ENCODE peak calls at places on chromosomes 3 and 15, in eight cellular contexts. V is mucosa of descending colon; X is epithelial cell of esophagus; W is activated CD8-positive, alpha-beta T cell treated with anti-CD3 and anti-CD28 coated beads for 36 hours; O is GM12865; P is foreskin keratinocyte; F is H9; E is GM12864. K is an unnamed sample.

GRCh38 chr3:152047465-152047864 is 174.0 kb downstream of the SUCNR1 start:
- DNase-seq in V (no peak), X (peak), W (no peak), O (no peak), P (peak), F (no peak), E (no peak), K (no peak)

GRCh38 chr3:160531311-160531710 is 34.1 kb downstream of the KPNA4 start:
- DNase-seq in V (no peak), X (no peak), W (no peak), O (no peak), P (no peak), F (no peak), E (no peak), K (no peak)

GRCh38 chr3:124648551-124648950 is 81.7 kb upstream of the UMPS start:
- DNase-seq in V (no peak), X (no peak), W (no peak), O (peak), P (no peak), F (no peak), E (no peak), K (no peak)

GRCh38 chr3:45568848-45569247 is 25.7 kb upstream of the LIMD1 start:
- DNase-seq in V (no peak), X (no peak), W (no peak), O (peak), P (no peak), F (no peak), E (no peak), K (no peak)

GRCh38 chr3:30135190-30135589 is 471.2 kb upstream of the TGFBR2 start:
- DNase-seq in V (no peak), X (no peak), W (no peak), O (peak), P (no peak), F (no peak), E (no peak), K (no peak)

GRCh38 chr15:48221885-48222284 is 15.8 kb downstream of the SLC12A1 start:
- DNase-seq in V (no peak), X (no peak), W (no peak), O (no peak), P (no peak), F (no peak), E (no peak), K (no peak)

GRCh38 chr15:81275711-81276417 is 48.1 kb downstream of the STARD5 start:
- DNase-seq in V (no peak), X (no peak), W (no peak), O (no peak), P (no peak), F (no peak), E (no peak), K (no peak)

GRCh38 chr15:36921484-36922091 is 178.8 kb downstream of the MEIS2 start:
- DNase-seq in V (no peak), X (no peak), W (no peak), O (no peak), P (no peak), F (no peak), E (no peak), K (no peak)

GRCh38 chr3:107220538-107220937 is 156.7 kb upstream of the CCDC54 start:
- DNase-seq in V (no peak), X (no peak), W (no peak), O (no peak), P (no peak), F (no peak), E (no peak), K (no peak)

GRCh38 chr15:77589839-77590238 is 42.9 kb downstream of the LINGO1 start:
- DNase-seq in V (no peak), X (no peak), W (no peak), O (no peak), P (no peak), F (no peak), E (no peak), K (no peak)

GRCh38 chr3:172099495-172099808 is 60.1 kb downstream of the FNDC3B start:
- DNase-seq in V (no peak), X (no peak), W (no peak), O (no peak), P (no peak), F (no peak), E (no peak), K (no peak)

GRCh38 chr15:85477061-85477460 is 96.7 kb downstream of the AKAP13 start:
- DNase-seq in V (no peak), X (peak), W (no peak), O (no peak), P (peak), F (no peak), E (no peak), K (no peak)

GRCh38 chr3:116001063-116001765 is 377.9 kb downstream of the GAP43 start:
- DNase-seq in V (no peak), X (no peak), W (no peak), O (no peak), P (peak), F (no peak), E (no peak), K (no peak)

GRCh38 chr3:107412376-107412775 is 35.1 kb downstream of the CCDC54 start:
- DNase-seq in V (no peak), X (peak), W (no peak), O (no peak), P (no peak), F (no peak), E (no peak), K (no peak)

GRCh38 chr3:111999924-112000835 is 1.5 kb downstream of the TAGLN3 start:
- DNase-seq in V (no peak), X (peak), W (no peak), O (no peak), P (no peak), F (no peak), E (no peak), K (no peak)

GRCh38 chr3:134896696-134897095 is 101.6 kb downstream of the EPHB1 start:
- DNase-seq in V (no peak), X (no peak), W (no peak), O (no peak), P (no peak), F (no peak), E (no peak), K (no peak)

GRCh38 chr3:47161983-47162694 is 1.8 kb downstream of the SETD2 start:
- DNase-seq in V (no peak), X (peak), W (no peak), O (no peak), P (no peak), F (no peak), E (no peak), K (no peak)

GRCh38 chr3:104825116-104825515 is 541.6 kb upstream of the ALCAM start:
- DNase-seq in V (no peak), X (no peak), W (no peak), O (no peak), P (no peak), F (peak), E (no peak), K (no peak)

GRCh38 chr3:112803472-112803871 is 43.2 kb downstream of the CD200R1L start:
- DNase-seq in V (no peak), X (no peak), W (no peak), O (no peak), P (no peak), F (no peak), E (no peak), K (no peak)

GRCh38 chr3:56799251-56799882 is 2.4 kb downstream of the ARHGEF3 start:
- DNase-seq in V (no peak), X (peak), W (peak), O (peak), P (peak), F (no peak), E (peak), K (no peak)

GRCh38 chr3:13224967-13225366 is 151.7 kb upstream of the IQSEC1 start:
- DNase-seq in V (no peak), X (no peak), W (no peak), O (no peak), P (no peak), F (no peak), E (no peak), K (no peak)

GRCh38 chr3:182628531-182628930 is 164.8 kb upstream of the ATP11B start:
- DNase-seq in V (no peak), X (peak), W (no peak), O (no peak), P (peak), F (no peak), E (no peak), K (no peak)

GRCh38 chr3:176740891-176741290 is 456.4 kb downstream of the TBL1XR1 start:
- DNase-seq in V (no peak), X (no peak), W (no peak), O (no peak), P (no peak), F (no peak), E (no peak), K (no peak)

GRCh38 chr3:152909180-152909883 is 74.4 kb downstream of the P2RY1 start:
- DNase-seq in V (no peak), X (peak), W (no peak), O (no peak), P (peak), F (no peak), E (no peak), K (no peak)

DNA sequence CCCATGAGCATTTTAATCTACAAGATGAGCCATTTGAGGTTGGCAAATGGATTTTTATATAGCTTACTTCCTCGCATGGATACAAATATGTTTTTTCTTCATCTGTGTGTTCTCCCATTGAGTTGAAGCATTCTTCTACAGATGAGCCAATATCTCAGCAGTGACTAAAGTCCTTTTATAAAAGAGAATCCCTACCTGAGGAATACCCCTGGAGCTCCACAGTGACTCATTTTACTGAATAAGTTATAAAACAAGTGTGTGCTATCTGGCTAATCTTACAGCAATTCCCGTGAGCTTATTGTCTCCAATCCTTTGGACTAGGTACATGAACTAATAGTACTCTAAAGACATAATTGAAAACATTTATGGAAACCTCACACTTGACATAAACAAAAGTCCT is 354.2 kb upstream of the BCHE start:
- DNase-seq in V (no peak), X (peak), W (no peak), O (no peak), P (peak), F (no peak), E (no peak), K (no peak)
- TF ChIP-seq CTCF in V (no peak), X (no peak), W (no peak), O (no peak), P (no peak), F (no peak), E (no peak), K (no peak)

DNA sequence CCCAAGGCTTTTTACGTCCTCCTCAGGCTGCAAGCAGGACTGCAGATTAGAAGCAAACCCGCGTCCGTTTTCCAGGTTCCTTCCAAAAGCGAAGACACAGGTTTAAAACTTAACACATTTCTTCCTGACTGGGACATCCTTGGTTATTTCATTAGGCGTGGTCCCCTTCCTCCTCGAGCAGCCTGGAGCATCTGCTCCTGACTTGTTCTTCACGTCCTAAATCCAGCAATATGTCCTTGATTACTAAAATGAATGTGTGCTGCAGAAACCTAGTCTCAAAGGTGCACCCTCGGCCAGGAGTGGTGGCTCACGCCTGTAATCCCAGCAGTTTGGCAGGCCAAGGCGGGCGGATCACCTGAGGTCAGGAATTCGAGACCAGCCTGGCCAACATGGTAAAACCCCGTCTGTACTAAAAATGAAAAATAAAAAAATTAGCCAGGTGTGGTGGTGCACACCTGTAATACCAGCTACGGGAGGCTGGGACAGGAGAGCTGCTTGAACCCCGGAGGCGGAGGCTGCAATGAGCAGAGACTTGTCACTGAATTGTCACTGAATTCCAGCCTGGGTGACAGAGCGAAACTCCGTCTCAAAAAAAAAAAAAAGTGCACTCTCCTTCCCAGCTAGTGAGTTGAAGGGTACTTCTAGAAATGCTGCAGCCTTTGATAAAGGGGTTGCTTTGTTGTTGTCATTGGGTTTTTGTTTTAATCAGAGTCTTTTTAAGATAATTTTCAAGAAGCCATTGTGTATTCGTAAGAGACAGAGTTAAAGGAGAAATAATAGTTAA is 853 bp upstream of the LRIG1 start:
- DNase-seq in V (no peak), X (no peak), W (no peak), O (no peak), P (no peak), F (no peak), E (no peak), K (no peak)
- TF ChIP-seq CTCF in V (no peak), X (peak), W (peak), O (peak), P (no peak), F (no peak), E (peak), K (no peak)

GRCh38 chr15:32104061-32104980 is 74.0 kb downstream of the CHRNA7 start:
- DNase-seq in V (no peak), X (no peak), W (no peak), O (no peak), P (no peak), F (no peak), E (no peak), K (no peak)
- TF ChIP-seq CTCF in V (no peak), X (no peak), W (no peak), O (no peak), P (no peak), F (no peak), E (peak), K (no peak)

DNA sequence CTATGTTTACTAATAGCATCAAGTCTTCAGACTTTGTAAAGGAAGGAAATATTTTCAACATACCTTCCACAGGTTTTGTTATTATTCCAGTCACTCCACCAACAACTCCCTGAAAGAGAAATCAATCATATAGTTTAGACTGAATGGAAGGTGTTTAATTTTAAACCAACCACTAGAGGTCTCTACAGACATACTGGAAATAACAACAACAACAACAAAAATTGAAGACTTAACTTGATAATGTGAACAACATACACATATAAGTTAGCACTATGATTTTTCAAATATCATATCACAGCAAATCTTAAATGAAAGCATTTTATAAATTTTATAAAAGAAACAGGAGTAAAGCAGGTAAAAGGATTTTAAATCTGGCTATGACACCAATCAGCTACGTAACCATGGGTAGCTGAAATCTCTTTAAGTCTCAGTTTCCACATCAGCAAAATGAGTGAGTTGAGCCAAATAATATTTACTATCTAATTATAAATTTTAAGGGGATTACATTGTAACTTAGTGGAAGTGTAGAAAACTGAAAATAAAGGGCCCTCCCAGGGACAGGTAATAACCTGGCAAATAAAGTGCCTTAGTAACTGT is 188.2 kb downstream of the VPS13C start:
- DNase-seq in V (no peak), X (peak), W (no peak), O (peak), P (peak), F (no peak), E (no peak), K (no peak)
- TF ChIP-seq CTCF in V (no peak), X (peak), W (peak), O (peak), P (peak), F (peak), E (peak), K (peak)

GRCh38 chr3:136311256-136311655 is 61.1 kb downstream of the PCCB start:
- DNase-seq in V (no peak), X (no peak), W (no peak), O (no peak), P (no peak), F (no peak), E (no peak), K (no peak)

DNA sequence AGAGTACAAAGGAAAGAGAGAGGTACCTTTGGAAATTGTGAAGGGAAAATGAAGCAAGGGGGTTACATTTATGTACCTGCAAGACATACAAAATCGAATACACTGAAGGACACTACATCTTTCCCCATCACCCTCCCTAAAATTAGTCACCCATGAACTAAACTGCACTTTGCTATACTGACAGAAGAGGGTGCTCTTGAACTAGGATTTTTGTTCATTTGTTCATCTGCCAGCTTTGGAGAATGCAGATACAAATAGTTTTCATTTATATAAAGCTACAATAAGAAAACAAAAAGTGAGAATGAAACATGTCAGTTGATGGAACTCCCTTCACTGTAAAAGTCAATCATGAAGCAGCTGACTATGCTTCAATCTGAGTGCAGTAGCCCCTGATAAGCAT is 55.7 kb downstream of the PCCB start:
- DNase-seq in V (no peak), X (peak), W (no peak), O (peak), P (no peak), F (no peak), E (no peak), K (no peak)
- TF ChIP-seq CTCF in V (no peak), X (peak), W (no peak), O (peak), P (peak), F (peak), E (peak), K (peak)

DNA sequence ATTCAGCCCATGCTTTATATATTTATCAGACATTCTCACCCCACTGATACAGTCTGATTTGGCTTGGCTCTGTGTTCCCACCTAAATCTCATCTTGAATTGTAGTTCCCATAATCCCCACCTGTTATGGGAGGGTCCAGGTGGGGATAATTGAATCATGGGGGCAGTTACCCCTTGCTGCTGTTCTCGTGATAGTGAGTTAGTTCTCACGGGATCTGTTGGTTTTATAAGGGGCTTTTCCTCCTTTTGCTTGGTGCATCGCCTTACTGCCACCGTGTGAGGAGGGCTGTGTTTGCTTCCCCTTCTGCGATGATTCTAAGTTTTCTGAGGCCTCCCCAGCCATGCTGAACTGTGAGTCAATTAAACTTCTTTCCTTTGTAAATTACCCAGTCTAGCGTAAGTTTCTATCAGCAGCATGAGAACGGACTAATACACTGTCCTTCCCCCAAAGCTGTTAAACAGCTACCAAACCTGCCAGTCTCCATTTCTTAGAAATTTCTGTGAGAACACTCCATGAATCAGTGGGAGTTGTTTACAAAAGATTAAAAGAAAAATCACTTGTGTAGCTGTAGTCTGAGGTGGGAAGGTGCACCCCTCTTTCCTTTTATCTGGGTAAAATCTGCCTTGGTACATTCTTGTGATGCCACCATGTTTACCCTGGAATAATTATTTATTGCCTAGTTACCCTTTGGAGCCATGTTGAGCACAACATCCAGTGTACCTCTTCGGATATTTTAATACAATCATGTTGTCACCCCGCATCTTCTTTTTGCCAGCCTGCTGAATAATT is 160.5 kb downstream of the THSD4 start:
- DNase-seq in V (no peak), X (peak), W (no peak), O (no peak), P (no peak), F (no peak), E (no peak), K (no peak)
- TF ChIP-seq CTCF in V (no peak), X (no peak), W (no peak), O (no peak), P (no peak), F (no peak), E (no peak), K (no peak)

GRCh38 chr3:15333957-15334263 is 1.5 kb upstream of the SH3BP5 start:
- DNase-seq in V (no peak), X (no peak), W (no peak), O (no peak), P (no peak), F (no peak), E (no peak), K (no peak)

GRCh38 chr3:15331606-15332404 is 581 bp downstream of the SH3BP5 start:
- DNase-seq in V (peak), X (peak), W (peak), O (peak), P (no peak), F (peak), E (no peak), K (peak)

GRCh38 chr3:15331072-15331605 is 1.2 kb downstream of the SH3BP5 start:
- DNase-seq in V (no peak), X (no peak), W (no peak), O (no peak), P (no peak), F (no peak), E (no peak), K (no peak)

GRCh38 chr3:15333099-15333956 is 942 bp upstream of the SH3BP5 start:
- DNase-seq in V (no peak), X (peak), W (no peak), O (no peak), P (no peak), F (no peak), E (no peak), K (no peak)

DNA sequence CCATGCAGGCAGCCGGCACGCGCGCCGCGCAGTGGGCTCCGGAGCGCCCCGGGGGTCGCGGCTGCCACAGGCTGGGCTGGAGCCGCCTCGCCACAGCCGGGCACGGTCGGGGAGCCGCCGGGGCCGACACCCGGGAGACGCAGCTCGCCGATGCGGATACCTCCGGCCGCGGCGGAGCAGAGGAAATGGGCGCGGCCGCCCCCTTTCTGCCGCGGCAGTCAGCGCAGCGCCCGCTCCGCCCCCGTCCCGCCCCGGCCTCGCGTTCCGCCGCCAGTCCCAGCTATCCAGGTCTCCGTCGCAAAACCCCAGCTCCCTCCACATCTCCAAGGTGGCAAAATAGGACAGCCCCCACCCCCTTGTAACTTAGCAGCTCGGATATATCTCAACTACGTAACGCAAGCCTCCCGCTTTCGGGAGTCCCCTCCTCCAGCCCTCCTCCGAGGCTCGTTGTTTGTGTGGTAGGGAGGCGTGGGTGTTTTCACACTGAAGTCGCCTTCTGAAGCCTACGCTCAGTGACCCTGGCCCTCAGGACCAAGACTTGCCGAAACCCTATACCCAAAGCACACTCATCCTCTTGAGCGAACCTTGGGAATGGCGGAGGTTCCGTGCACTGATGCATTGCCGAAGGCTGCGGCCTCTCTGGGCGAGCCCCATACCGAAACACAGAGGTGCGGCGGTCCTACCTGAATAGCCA is at the start of gene SH3BP5:
- DNase-seq in V (peak), X (peak), W (peak), O (peak), P (peak), F (peak), E (no peak), K (peak)
- TF ChIP-seq CTCF in V (peak), X (peak), W (peak), O (peak), P (peak), F (peak), E (peak), K (peak)